ENCODE peak calls at places on chromosomes 13 and 19, in ten cellular contexts. Z is ovary, D is lower leg skin, P is left lung, G is OCI-LY7, J is nephron progenitor cell, U is A549, Q is fibroblast of lung, N is neural crest cell, C is D721Med. F is an unnamed sample.

GRCh38 chr13:84574851-84575250 is 692.6 kb upstream of the SLITRK1 start:
- DNase-seq in Z (no peak), D (no peak), P (no peak), G (no peak), J (no peak), U (peak; percentile 0), Q (peak; percentile 29), N (no peak), C (no peak), F (no peak)

GRCh38 chr13:41505209-41505835 is 48.0 kb downstream of the RGCC start:
- DNase-seq in Z (no peak), D (no peak), P (no peak), G (no peak), J (no peak), U (no peak), Q (peak; percentile 98), N (no peak), C (no peak), F (no peak)

GRCh38 chr13:25175431-25175830 is 3.3 kb upstream of the AMER2 start:
- DNase-seq in Z (no peak), D (no peak), P (no peak), G (no peak), J (no peak), U (no peak), Q (no peak), N (no peak), C (no peak), F (no peak)

GRCh38 chr19:48740705-48741030 is 258 bp upstream of the RASIP1 start:
- DNase-seq in Z (no peak), D (no peak), P (no peak), G (no peak), J (no peak), U (no peak), Q (no peak), N (no peak), C (no peak), F (no peak)

GRCh38 chr19:15330801-15331418 is 1.4 kb downstream of the BRD4 start:
- DNase-seq in Z (peak; percentile 27), D (no peak), P (peak; percentile 2), G (peak; percentile 28), J (no peak), U (peak; percentile 41), Q (peak; percentile 86), N (no peak), C (no peak), F (no peak)

GRCh38 chr13:25177012-25177411 is 4.9 kb upstream of the AMER2 start:
- DNase-seq in Z (no peak), D (no peak), P (no peak), G (no peak), J (no peak), U (no peak), Q (no peak), N (no peak), C (no peak), F (no peak)

GRCh38 chr13:91308299-91308698 is 39.2 kb upstream of the MIR17HG start:
- DNase-seq in Z (no peak), D (no peak), P (no peak), G (peak; percentile 62), J (no peak), U (no peak), Q (no peak), N (no peak), C (no peak), F (no peak)

GRCh38 chr19:46351241-46352041 is 4.6 kb downstream of the PPP5C start:
- DNase-seq in Z (no peak), D (no peak), P (peak; percentile 90), G (peak; percentile 60), J (no peak), U (peak; percentile 37), Q (peak; percentile 59), N (no peak), C (no peak), F (no peak)

GRCh38 chr13:97884707-97885468 is 68.6 kb upstream of the IPO5 start:
- DNase-seq in Z (no peak), D (no peak), P (no peak), G (no peak), J (no peak), U (no peak), Q (no peak), N (no peak), C (no peak), F (no peak)

GRCh38 chr13:42574435-42575311 is 721 bp downstream of the TNFSF11 start:
- DNase-seq in Z (no peak), D (no peak), P (peak; percentile 66), G (no peak), J (peak; percentile 4), U (no peak), Q (no peak), N (no peak), C (no peak), F (no peak)

GRCh38 chr19:15194938-15195337 is 5.9 kb downstream of the NOTCH3 start:
- DNase-seq in Z (no peak), D (no peak), P (no peak), G (no peak), J (no peak), U (no peak), Q (peak; percentile 80), N (no peak), C (no peak), F (no peak)

GRCh38 chr13:83221256-83221655 is 661.0 kb downstream of the SLITRK1 start:
- DNase-seq in Z (no peak), D (no peak), P (no peak), G (peak; percentile 0), J (no peak), U (peak; percentile 4), Q (peak; percentile 35), N (no peak), C (no peak), F (no peak)

GRCh38 chr13:38690231-38690630 is 3.4 kb downstream of the FREM2 start:
- DNase-seq in Z (no peak), D (no peak), P (no peak), G (no peak), J (no peak), U (no peak), Q (no peak), N (no peak), C (no peak), F (no peak)

GRCh38 chr19:54523403-54523802 is 20.8 kb downstream of the LAIR2 start:
- DNase-seq in Z (no peak), D (no peak), P (no peak), G (no peak), J (no peak), U (no peak), Q (peak; percentile 4), N (no peak), C (no peak), F (no peak)

GRCh38 chr13:98570929-98571372 is 6.0 kb downstream of the STK24 start:
- DNase-seq in Z (no peak), D (no peak), P (no peak), G (peak; percentile 87), J (no peak), U (no peak), Q (peak; percentile 45), N (no peak), C (no peak), F (no peak)

GRCh38 chr13:65679240-65679639 is 1550.9 kb downstream of the PCDH9 start:
- DNase-seq in Z (no peak), D (no peak), P (no peak), G (no peak), J (no peak), U (no peak), Q (peak; percentile 68), N (no peak), C (no peak), F (no peak)

DNA sequence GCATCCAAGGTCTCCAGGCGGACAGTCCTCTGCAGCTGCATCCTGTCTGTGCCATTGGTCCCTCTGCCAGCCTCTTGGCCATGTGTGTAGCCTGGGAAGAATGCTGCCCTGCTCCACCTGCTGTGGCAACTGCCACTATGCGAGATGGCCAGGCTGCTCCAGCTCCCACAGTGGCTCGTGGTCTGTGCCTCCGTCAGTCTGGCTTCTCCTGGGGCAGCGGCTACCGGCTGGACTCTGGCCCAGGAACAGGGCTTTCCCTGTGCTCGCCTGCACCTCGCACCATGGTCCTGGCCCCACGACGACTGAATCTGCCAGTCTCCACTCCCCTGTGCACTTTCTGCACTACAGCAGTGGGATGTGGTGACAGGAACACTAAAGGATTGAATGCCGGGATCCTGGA is 26.7 kb upstream of the FFAR2 start:
- DNase-seq in Z (no peak), D (no peak), P (no peak), G (no peak), J (no peak), U (no peak), Q (no peak), N (no peak), C (no peak), F (no peak)
- TF ChIP-seq CTCF in Z (no peak), D (no peak), P (no peak), G (no peak), J (no peak), U (no peak), Q (no peak), N (no peak), C (no peak), F (no peak)

GRCh38 chr13:68345963-68346362 is 1115.8 kb upstream of the PCDH9 start:
- DNase-seq in Z (no peak), D (no peak), P (no peak), G (no peak), J (no peak), U (no peak), Q (no peak), N (no peak), C (no peak), F (no peak)
- TF ChIP-seq CTCF in Z (no peak), D (no peak), P (no peak), G (no peak), J (no peak), U (no peak), Q (no peak), N (no peak), C (no peak), F (no peak)

DNA sequence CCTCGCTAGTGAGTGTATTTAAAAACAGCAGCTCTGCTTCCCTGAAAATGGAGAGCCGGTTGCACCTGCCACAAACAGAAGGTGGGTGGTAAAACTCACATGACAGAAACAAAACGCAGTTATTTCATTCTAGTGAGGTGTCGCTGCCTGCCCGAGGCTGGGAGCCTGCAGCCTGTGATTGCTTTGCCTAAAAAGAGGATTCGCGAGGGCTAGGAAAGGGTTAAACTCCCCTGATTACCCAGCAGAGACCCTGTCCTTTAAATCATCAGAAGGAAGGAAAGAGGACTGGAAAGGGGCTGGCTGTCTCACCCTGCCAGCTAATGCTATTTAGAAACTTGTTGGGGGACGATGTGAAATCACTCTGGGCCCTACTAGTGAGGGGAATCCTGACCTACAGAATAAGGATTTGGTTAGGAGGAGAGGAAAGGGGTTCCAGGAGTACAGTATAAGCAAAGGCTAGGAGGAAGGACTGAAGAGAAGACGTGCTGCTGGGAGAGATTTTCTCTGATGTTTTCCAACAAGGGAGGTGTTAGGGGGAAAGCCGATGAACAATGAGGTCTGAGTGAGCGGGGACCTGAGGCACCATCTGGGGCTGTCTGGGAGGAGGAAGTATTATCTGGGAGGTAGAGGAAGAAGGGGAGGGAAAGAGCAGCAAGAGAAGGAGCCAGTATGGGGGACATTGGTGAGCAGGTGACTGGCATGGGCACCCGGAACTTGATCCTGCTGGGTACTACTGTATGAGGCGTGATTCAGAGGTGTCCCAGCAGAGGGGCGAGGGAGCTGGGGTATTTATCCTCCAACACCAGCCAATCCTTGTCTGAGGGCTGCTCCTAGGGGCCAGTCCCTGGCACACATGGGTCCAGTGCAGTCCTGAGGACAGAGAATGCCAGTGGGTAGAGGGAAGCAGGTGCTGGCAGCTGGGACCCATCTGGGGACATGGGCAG is 55.7 kb upstream of the PTPRS start:
- DNase-seq in Z (no peak), D (no peak), P (no peak), G (no peak), J (peak; percentile 26), U (no peak), Q (no peak), N (no peak), C (peak; percentile 12), F (no peak)
- TF ChIP-seq CTCF in Z (no peak), D (no peak), P (no peak), G (no peak), J (no peak), U (no peak), Q (no peak), N (no peak), C (no peak), F (no peak)

GRCh38 chr19:42113641-42114348 is 18.5 kb downstream of the POU2F2 start:
- DNase-seq in Z (no peak), D (no peak), P (no peak), G (peak; percentile 95), J (peak; percentile 60), U (peak; percentile 88), Q (peak; percentile 98), N (no peak), C (peak; percentile 67), F (peak; percentile 46)
- TF ChIP-seq CTCF in Z (no peak), D (no peak), P (no peak), G (peak; percentile 66), J (no peak), U (peak; percentile 55), Q (peak; percentile 34), N (no peak), C (peak; percentile 18), F (no peak)

F was measured in endothelial cell.